ENCODE peak calls at places on chromosomes 16 and 17, in six cellular contexts. W is cerebellar nuclear complex, I is mammary epithelial cell, Q is neural progenitor cell, V is fibroblast of mammary gland, S is RPMI7951. Z is an unnamed sample.

GRCh38 chr17:7882068-7882467 is 6.5 kb upstream of the CHD3 start:
- DNase-seq in W (no peak), I (no peak), Q (no peak), V (no peak), S (no peak), Z (no peak)

GRCh38 chr16:49698931-49699715 is 156.8 kb downstream of the ZNF423 start:
- DNase-seq in W (no peak), I (no peak), Q (peak), V (peak), S (no peak), Z (no peak)

GRCh38 chr16:67672739-67673662 is 6.4 kb downstream of the C16orf86 start:
- DNase-seq in W (peak), I (peak), Q (peak), V (peak), S (peak), Z (peak)

GRCh38 chr16:380837-381787 is 666 bp downstream of the PGAP6 start:
- DNase-seq in W (no peak), I (no peak), Q (peak), V (no peak), S (peak), Z (no peak)

GRCh38 chr17:62085511-62086408 is 20.7 kb upstream of the MED13 start:
- DNase-seq in W (no peak), I (no peak), Q (no peak), V (peak), S (no peak), Z (no peak)

GRCh38 chr16:50371936-50372595 is 3.3 kb upstream of the BRD7 start:
- DNase-seq in W (no peak), I (no peak), Q (peak), V (no peak), S (peak), Z (peak)

GRCh38 chr17:79146562-79146961 is 71.9 kb downstream of the ENGASE start:
- DNase-seq in W (no peak), I (no peak), Q (no peak), V (no peak), S (no peak), Z (no peak)

GRCh38 chr16:67025151-67025550 is 3.8 kb upstream of the CBFB start:
- DNase-seq in W (no peak), I (no peak), Q (no peak), V (no peak), S (no peak), Z (no peak)

GRCh38 chr17:21039839-21040575 is 2.8 kb downstream of the USP22 start:
- DNase-seq in W (no peak), I (peak), Q (peak), V (peak), S (peak), Z (peak)

GRCh38 chr17:65557349-65558310 is 3.8 kb downstream of the AXIN2 start:
- DNase-seq in W (no peak), I (no peak), Q (no peak), V (peak), S (peak), Z (peak)

GRCh38 chr16:30921748-30922419 is 1.5 kb upstream of the FBXL19 start:
- DNase-seq in W (peak), I (no peak), Q (peak), V (peak), S (peak), Z (peak)

GRCh38 chr17:6948562-6948961 is 47.3 kb upstream of the ALOX12 start:
- DNase-seq in W (no peak), I (no peak), Q (no peak), V (no peak), S (no peak), Z (no peak)

GRCh38 chr17:32936894-32937500 is 9.0 kb downstream of the TMEM98 start:
- DNase-seq in W (peak), I (peak), Q (peak), V (peak), S (peak), Z (peak)

GRCh38 chr16:47016700-47017133 is 43.2 kb upstream of the DNAJA2 start:
- DNase-seq in W (no peak), I (no peak), Q (no peak), V (no peak), S (no peak), Z (no peak)

GRCh38 chr16:5065813-5066212 is at the start of gene C16orf89:
- DNase-seq in W (no peak), I (no peak), Q (no peak), V (no peak), S (no peak), Z (no peak)